ENCODE peak calls at places on chromosome X, in four cellular contexts. One of them, this sample, is unnamed.

GRCh38 chrX:65451663-65452062 is 82.9 kb downstream of the LAS1L start:
- DNase-seq in K562: peak
- DNase-seq in HepG2: peak
- DNase-seq in GM12878: no peak
- DNase-seq in this sample: peak

GRCh38 chrX:2828404-2829065 is at the start of gene GYG2:
- DNase-seq in GM12878: no peak
- DNase-seq in K562: peak
- DNase-seq in HepG2: peak
- DNase-seq in this sample: peak

GRCh38 chrX:149010026-149010898 is 494.8 kb downstream of the IDS start:
- DNase-seq in HepG2: no peak
- DNase-seq in K562: no peak
- DNase-seq in GM12878: no peak
- DNase-seq in this sample: no peak

GRCh38 chrX:78329486-78329885 is 2.1 kb upstream of the CYSLTR1 start:
- DNase-seq in HepG2: no peak
- DNase-seq in GM12878: no peak
- DNase-seq in K562: no peak
- DNase-seq in this sample: no peak

GRCh38 chrX:133958997-133959688 is 26.3 kb downstream of the GPC3 start:
- DNase-seq in K562: no peak
- DNase-seq in HepG2: no peak
- DNase-seq in GM12878: no peak
- DNase-seq in this sample: no peak

GRCh38 chrX:136780738-136781137 is at the start of gene ARHGEF6:
- DNase-seq in GM12878: no peak
- DNase-seq in K562: no peak
- DNase-seq in HepG2: no peak
- DNase-seq in this sample: no peak

GRCh38 chrX:133323450-133323849 is 91.8 kb downstream of the GPC4 start:
- DNase-seq in GM12878: no peak
- DNase-seq in HepG2: no peak
- DNase-seq in K562: no peak
- DNase-seq in this sample: no peak

GRCh38 chrX:24063488-24063887 is 8.7 kb downstream of the EIF2S3 start:
- DNase-seq in GM12878: no peak
- DNase-seq in HepG2: no peak
- DNase-seq in K562: no peak
- DNase-seq in this sample: no peak

DNA sequence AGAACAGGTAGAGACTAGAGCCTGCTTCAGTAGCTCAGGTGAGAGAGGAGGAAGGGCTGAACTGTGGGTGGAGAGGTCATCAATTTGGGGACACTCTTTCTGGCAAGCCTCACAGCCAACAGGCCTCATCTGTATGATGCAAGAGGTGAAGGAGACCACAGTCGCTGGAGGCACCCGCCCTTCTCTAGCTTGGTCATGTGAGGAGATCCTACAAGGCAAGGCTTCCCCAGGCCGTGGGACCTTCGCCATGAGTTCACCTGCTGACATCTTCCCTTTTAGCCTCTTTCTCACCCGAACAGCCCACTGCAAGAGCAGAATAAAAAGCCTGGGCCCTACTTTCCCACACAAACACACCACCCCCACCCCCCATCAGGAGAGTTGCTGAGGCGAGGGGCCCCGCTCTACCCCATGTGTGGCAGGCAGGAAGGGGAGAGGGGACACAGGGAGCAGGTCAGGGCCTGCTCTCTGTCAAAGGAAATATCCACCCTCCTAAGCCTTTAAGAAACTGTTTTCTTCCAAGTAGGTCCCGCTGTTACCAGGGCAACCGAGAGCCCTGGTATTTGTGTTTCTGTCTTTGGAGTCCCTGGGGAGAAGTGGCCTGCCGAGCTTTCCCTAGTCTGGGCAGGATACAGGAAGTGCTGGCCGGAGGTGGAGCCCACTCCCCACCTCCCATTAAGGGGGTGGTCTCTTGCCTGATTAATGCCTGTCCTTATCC is 8.1 kb downstream of the RTL5 start:
- DNase-seq in HepG2: no peak
- DNase-seq in K562: no peak
- DNase-seq in GM12878: no peak
- DNase-seq in this sample: no peak
- TF ChIP-seq TAF1 in HepG2: no peak
- TF ChIP-seq TAF1 in K562: no peak
- TF ChIP-seq TAF1 in GM12878: no peak
- TF ChIP-seq TAF1 in this sample: no peak

GRCh38 chrX:135389717-135390116 is 32.0 kb upstream of the SMIM10L2A start:
- DNase-seq in HepG2: peak
- DNase-seq in K562: no peak
- DNase-seq in GM12878: no peak
- DNase-seq in this sample: no peak
- TF ChIP-seq MXI1 in HepG2: no peak
- TF ChIP-seq MXI1 in K562: no peak
- TF ChIP-seq MXI1 in GM12878: no peak
- TF ChIP-seq MXI1 in this sample: no peak

DNA sequence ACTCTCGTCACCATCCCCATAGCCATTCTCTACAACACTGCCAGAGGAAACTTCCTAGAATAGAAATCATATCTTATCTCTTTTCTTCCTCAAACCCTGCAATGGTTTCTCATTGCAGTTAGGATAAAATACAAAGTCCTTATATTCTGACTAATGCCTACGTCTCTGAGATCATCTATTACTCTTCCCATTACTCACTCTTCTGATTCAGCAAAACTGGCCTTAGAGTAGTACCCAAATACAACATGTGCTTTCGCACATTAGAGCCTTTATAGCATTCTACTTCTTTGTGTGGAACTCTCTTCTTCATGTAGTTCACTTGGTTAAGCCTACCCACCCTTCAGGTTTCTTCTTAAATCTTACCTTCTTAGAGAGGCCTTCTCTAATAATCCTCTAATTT is 28.0 kb downstream of the LHFPL1 start:
- DNase-seq in K562: no peak
- DNase-seq in GM12878: no peak
- DNase-seq in HepG2: no peak
- DNase-seq in this sample: no peak
- TF ChIP-seq FOXM1 in K562: no peak
- TF ChIP-seq FOXM1 in GM12878: no peak
- TF ChIP-seq FOXM1 in HepG2: no peak
- TF ChIP-seq FOXM1 in this sample: no peak

GRCh38 chrX:9180623-9181022 is 146.7 kb upstream of the FAM9B start:
- DNase-seq in HepG2: no peak
- DNase-seq in K562: no peak
- DNase-seq in GM12878: no peak
- DNase-seq in this sample: no peak

GRCh38 chrX:9183481-9183880 is 149.6 kb upstream of the FAM9B start:
- DNase-seq in K562: no peak
- DNase-seq in HepG2: no peak
- DNase-seq in GM12878: no peak
- DNase-seq in this sample: no peak

GRCh38 chrX:9184231-9184630 is 150.3 kb upstream of the FAM9B start:
- DNase-seq in GM12878: no peak
- DNase-seq in K562: no peak
- DNase-seq in HepG2: no peak
- DNase-seq in this sample: no peak

DNA sequence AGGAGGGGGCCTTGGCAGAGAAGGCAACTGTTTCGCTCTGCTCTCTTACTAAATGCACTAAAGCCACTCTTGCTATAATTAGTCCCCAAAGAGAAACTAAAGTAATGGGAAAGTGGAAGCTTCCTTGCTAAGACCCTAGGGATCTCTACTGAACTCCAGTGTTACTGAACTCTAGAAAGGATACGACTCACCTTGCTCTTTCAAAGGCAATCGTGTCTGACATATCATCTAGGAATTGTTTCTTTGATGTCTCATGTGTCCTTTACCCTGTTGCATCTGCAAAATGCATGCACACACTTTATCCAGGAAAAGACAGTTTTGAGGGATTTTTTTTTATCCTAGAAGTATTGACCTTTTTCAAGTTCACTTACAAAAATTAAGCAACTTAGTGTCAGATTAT is 148.1 kb upstream of the FAM9B start:
- DNase-seq in HepG2: no peak
- DNase-seq in K562: no peak
- DNase-seq in GM12878: no peak
- DNase-seq in this sample: no peak
- TF ChIP-seq TAF1 in HepG2: no peak
- TF ChIP-seq TAF1 in K562: no peak
- TF ChIP-seq TAF1 in GM12878: no peak
- TF ChIP-seq TAF1 in this sample: no peak

GRCh38 chrX:16239211-16239610 is 71.9 kb downstream of the MAGEB17 start:
- DNase-seq in K562: no peak
- DNase-seq in HepG2: no peak
- DNase-seq in GM12878: peak
- DNase-seq in this sample: no peak

DNA sequence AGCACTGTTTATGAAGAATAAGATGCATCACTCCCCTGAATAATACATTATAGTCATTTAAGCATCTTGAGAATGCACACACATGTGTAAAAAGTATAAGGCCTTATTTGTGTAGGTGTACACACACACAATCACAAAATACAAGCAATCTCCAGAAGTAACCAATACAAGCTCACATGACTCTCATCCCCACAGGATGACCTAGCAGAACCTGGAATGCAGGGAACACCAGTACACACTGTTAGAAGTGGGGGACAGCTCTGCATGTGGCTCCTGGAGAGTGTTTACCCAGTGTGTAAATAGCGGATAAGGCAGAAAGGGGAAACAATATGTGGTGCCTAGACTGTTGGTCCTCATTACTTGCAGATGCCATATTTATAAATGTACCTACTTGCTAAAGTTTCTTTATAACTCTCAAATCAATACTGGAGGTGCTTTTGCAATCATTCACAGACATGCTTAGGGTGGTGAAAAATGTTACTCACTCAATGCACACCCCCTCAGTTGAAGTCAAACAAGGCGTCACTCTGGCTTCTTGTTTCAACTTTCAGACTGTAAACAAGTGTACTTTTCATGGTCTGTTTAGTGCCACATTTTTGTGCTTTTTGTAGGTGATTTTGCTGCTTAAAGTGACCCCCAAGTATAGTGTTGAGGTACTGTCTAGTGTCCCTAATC is 73.1 kb downstream of the MAGEB17 start:
- DNase-seq in GM12878: no peak
- DNase-seq in HepG2: no peak
- DNase-seq in K562: no peak
- DNase-seq in this sample: no peak
- TF ChIP-seq MXI1 in GM12878: no peak
- TF ChIP-seq MXI1 in HepG2: no peak
- TF ChIP-seq MXI1 in K562: no peak
- TF ChIP-seq MXI1 in this sample: no peak

DNA sequence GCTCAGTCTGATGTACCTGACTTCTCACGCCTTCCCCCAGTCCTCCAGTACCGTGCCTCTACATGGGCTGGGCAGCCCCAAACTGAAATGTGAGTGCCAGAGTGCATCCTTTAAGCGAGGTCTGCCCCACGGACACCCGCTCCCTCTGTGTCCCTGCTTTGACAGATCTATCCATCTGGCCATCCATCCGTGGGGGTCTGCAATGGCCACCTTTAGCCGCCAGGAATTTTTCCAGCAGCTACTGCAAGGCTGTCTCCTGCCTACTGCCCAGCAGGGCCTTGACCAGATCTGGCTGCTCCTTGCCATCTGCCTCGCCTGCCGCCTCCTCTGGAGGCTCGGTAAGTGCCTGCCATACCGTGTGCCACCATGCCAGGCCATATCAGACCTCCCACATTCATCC is 827 bp downstream of the PORCN start:
- DNase-seq in GM12878: no peak
- DNase-seq in K562: no peak
- DNase-seq in HepG2: no peak
- DNase-seq in this sample: peak
- TF ChIP-seq FOXM1 in GM12878: no peak
- TF ChIP-seq FOXM1 in K562: no peak
- TF ChIP-seq FOXM1 in HepG2: no peak
- TF ChIP-seq FOXM1 in this sample: no peak

DNA sequence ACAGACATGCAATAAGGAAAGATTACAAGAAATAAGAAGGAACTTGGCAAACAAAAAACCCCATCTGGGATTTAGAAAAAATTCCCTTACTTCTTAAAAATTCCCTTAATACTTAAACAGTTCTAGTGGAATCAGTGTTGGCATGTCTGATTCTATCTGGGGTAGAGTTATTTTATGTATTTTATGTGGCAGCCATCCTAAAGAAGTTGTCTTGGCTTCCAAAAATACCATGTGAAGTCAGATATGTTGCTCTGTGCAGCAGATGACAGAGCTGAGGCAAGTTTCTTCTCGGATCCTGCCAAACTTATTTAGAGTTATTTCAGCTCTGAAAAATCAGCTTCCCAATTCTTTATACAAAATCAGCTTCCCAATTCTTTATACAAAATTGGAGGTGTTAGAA is 14.7 kb downstream of the YY2 start:
- DNase-seq in K562: no peak
- DNase-seq in GM12878: no peak
- DNase-seq in HepG2: no peak
- DNase-seq in this sample: no peak
- TF ChIP-seq TAF1 in K562: no peak
- TF ChIP-seq TAF1 in GM12878: no peak
- TF ChIP-seq TAF1 in HepG2: no peak
- TF ChIP-seq TAF1 in this sample: no peak

GRCh38 chrX:100409316-100410082 is 574 bp downstream of the PCDH19 start:
- DNase-seq in HepG2: no peak
- DNase-seq in GM12878: no peak
- DNase-seq in K562: no peak
- DNase-seq in this sample: peak

GRCh38 chrX:100410083-100410590 is at the start of gene PCDH19:
- DNase-seq in K562: no peak
- DNase-seq in HepG2: no peak
- DNase-seq in GM12878: no peak
- DNase-seq in this sample: peak

GRCh38 chrX:100411802-100412333 is 1.8 kb upstream of the PCDH19 start:
- DNase-seq in HepG2: no peak
- DNase-seq in K562: no peak
- DNase-seq in GM12878: no peak
- DNase-seq in this sample: no peak

GRCh38 chrX:100413231-100413630 is 3.2 kb upstream of the PCDH19 start:
- DNase-seq in GM12878: peak
- DNase-seq in K562: peak
- DNase-seq in HepG2: peak
- DNase-seq in this sample: peak

GRCh38 chrX:100410901-100411801 is 1.1 kb upstream of the PCDH19 start:
- DNase-seq in HepG2: no peak
- DNase-seq in GM12878: no peak
- DNase-seq in K562: no peak
- DNase-seq in this sample: peak
- TF ChIP-seq MXI1 in HepG2: no peak
- TF ChIP-seq MXI1 in GM12878: no peak
- TF ChIP-seq MXI1 in K562: no peak
- TF ChIP-seq MXI1 in this sample: no peak

This sample was measured in SK-N-SH.